ENCODE peak calls at places on chromosomes 4 and X, in five cellular contexts. Z, I, H, B and A are unnamed samples.

GRCh38 chrX:49838374-49838773 is 9.3 kb downstream of the PAGE4 start:
- DNase-seq in Z (no peak), I (no peak), H (no peak), B (no peak), A (peak)

GRCh38 chr4:126860308-126860707 is 772.4 kb upstream of the INTU start:
- DNase-seq in Z (no peak), I (no peak), H (no peak), B (no peak), A (no peak)

GRCh38 chrX:25034889-25035288 is 19.1 kb upstream of the ARX start:
- DNase-seq in Z (no peak), I (no peak), H (no peak), B (no peak), A (peak)

GRCh38 chr4:6076391-6076790 is 58.2 kb upstream of the C4orf50 start:
- DNase-seq in Z (no peak), I (no peak), H (no peak), B (no peak), A (no peak)

GRCh38 chr4:38190717-38191178 is 230.6 kb downstream of the PTTG2 start:
- DNase-seq in Z (no peak), I (no peak), H (no peak), B (peak), A (peak)

GRCh38 chr4:183659919-183660318 is 826 bp downstream of the TRAPPC11 start:
- DNase-seq in Z (no peak), I (no peak), H (no peak), B (no peak), A (peak)

GRCh38 chrX:10496345-10496965 is 123.9 kb downstream of the MID1 start:
- DNase-seq in Z (no peak), I (no peak), H (no peak), B (no peak), A (peak)

GRCh38 chr4:151462554-151462953 is 53.6 kb downstream of the FHIP1A start:
- DNase-seq in Z (no peak), I (no peak), H (no peak), B (no peak), A (no peak)

GRCh38 chr4:101954975-101955678 is 164.6 kb downstream of the BANK1 start:
- DNase-seq in Z (no peak), I (no peak), H (no peak), B (no peak), A (no peak)

GRCh38 chr4:165621983-165622382 is 243.2 kb downstream of the CPE start:
- DNase-seq in Z (no peak), I (no peak), H (no peak), B (no peak), A (no peak)

GRCh38 chr4:183905593-183906485 is 732 bp downstream of the STOX2 start:
- DNase-seq in Z (no peak), I (no peak), H (no peak), B (peak), A (no peak)

GRCh38 chr4:119592708-119593298 is 35.8 kb downstream of the PDE5A start:
- DNase-seq in Z (no peak), I (no peak), H (no peak), B (no peak), A (no peak)

GRCh38 chr4:176964116-176964691 is 171.5 kb upstream of the VEGFC start:
- DNase-seq in Z (no peak), I (no peak), H (no peak), B (no peak), A (peak)

GRCh38 chr4:101813604-101814003 is 23.1 kb downstream of the BANK1 start:
- DNase-seq in Z (no peak), I (no peak), H (no peak), B (no peak), A (no peak)

GRCh38 chr4:169404959-169405358 is 134.2 kb upstream of the SH3RF1 start:
- DNase-seq in Z (no peak), I (no peak), H (no peak), B (no peak), A (no peak)

GRCh38 chr4:151792995-151793394 is 32.2 kb upstream of the GATB start:
- DNase-seq in Z (no peak), I (no peak), H (no peak), B (no peak), A (no peak)

GRCh38 chr4:82906469-82906868 is 5.9 kb downstream of the THAP9 start:
- DNase-seq in Z (no peak), I (no peak), H (no peak), B (no peak), A (no peak)

GRCh38 chr4:117093581-117093980 is 8.2 kb upstream of the TRAM1L1 start:
- DNase-seq in Z (no peak), I (no peak), H (no peak), B (no peak), A (no peak)

GRCh38 chr4:5812506-5813229 is 80.2 kb downstream of the CRMP1 start:
- DNase-seq in Z (peak), I (no peak), H (no peak), B (no peak), A (peak)

GRCh38 chr4:110119880-110120279 is 78.5 kb downstream of the ELOVL6 start:
- DNase-seq in Z (no peak), I (no peak), H (no peak), B (no peak), A (no peak)

GRCh38 chrX:8126092-8126491 is 45.0 kb downstream of the VCX2 start:
- DNase-seq in Z (no peak), I (no peak), H (no peak), B (no peak), A (no peak)

GRCh38 chr4:25862411-25863346 is at the start of gene SEL1L3:
- DNase-seq in Z (peak), I (peak), H (peak), B (peak), A (no peak)

GRCh38 chrX:110588164-110588563 is 207.5 kb downstream of the CHRDL1 start:
- DNase-seq in Z (no peak), I (no peak), H (no peak), B (no peak), A (no peak)